ENCODE peak calls at places on chromosomes 2 and 18, in six cellular contexts. O is SK-N-SH; R is K562; Y is astrocyte; H is CD4-positive, CD25-positive, alpha-beta regulatory T cell; J is lower lobe of right lung. X is an unnamed sample. For H3K36me3, the result is how much of the 10 kb centered on the place peaks cover.

GRCh38 chr2:88875749-88876148 is 184.3 kb downstream of the RPIA start:
- DNase-seq in O (no peak), R (no peak), Y (no peak), H (no peak), J (no peak), X (no peak)

GRCh38 chr2:201696151-201696659 is 2.2 kb downstream of the MPP4 start:
- DNase-seq in O (no peak), R (no peak), Y (peak), H (no peak), J (no peak), X (no peak)

GRCh38 chr2:172970660-172971059 is 105.0 kb upstream of the MAP3K20 start:
- DNase-seq in O (no peak), R (no peak), Y (no peak), H (peak), J (no peak), X (no peak)

GRCh38 chr2:101827246-101827645 is 129.7 kb downstream of the MAP4K4 start:
- DNase-seq in O (no peak), R (peak), Y (peak), H (no peak), J (no peak), X (no peak)

GRCh38 chr2:189363559-189363958 is 77.7 kb upstream of the WDR75 start:
- DNase-seq in O (no peak), R (no peak), Y (peak), H (no peak), J (no peak), X (no peak)

GRCh38 chr18:25898965-25899364 is 191.4 kb downstream of the SS18 start:
- DNase-seq in O (peak), R (no peak), Y (no peak), H (no peak), J (no peak), X (no peak)

GRCh38 chr2:204004912-204005311 is 68.3 kb downstream of the ICOS start:
- DNase-seq in O (no peak), R (no peak), Y (no peak), H (no peak), J (no peak), X (no peak)

GRCh38 chr2:160087854-160088745 is 25.7 kb upstream of the PLA2R1 start:
- DNase-seq in O (no peak), R (peak), Y (no peak), H (no peak), J (no peak), X (no peak)

GRCh38 chr2:56505885-56506284 is 322.1 kb downstream of the CCDC85A start:
- DNase-seq in O (no peak), R (no peak), Y (no peak), H (no peak), J (no peak), X (no peak)

GRCh38 chr2:162244559-162245031 is 1.4 kb upstream of the FAP start:
- DNase-seq in O (no peak), R (no peak), Y (peak), H (no peak), J (peak), X (no peak)

GRCh38 chr18:74899554-74899953 is 301.9 kb downstream of the ZNF407 start:
- DNase-seq in O (no peak), R (peak), Y (no peak), H (no peak), J (peak), X (no peak)

GRCh38 chr2:210955591-210955990 is 399.2 kb downstream of the CPS1 start:
- DNase-seq in O (no peak), R (no peak), Y (peak), H (no peak), J (no peak), X (no peak)

GRCh38 chr2:151614606-151615306 is 119.5 kb downstream of the NEB start:
- DNase-seq in O (no peak), R (peak), Y (no peak), H (no peak), J (no peak), X (no peak)

GRCh38 chr2:178006710-178007109 is 65.9 kb downstream of the PDE11A start:
- DNase-seq in O (no peak), R (no peak), Y (peak), H (no peak), J (no peak), X (no peak)

GRCh38 chr2:220781622-220782241 is 790.4 kb downstream of the EPHA4 start:
- DNase-seq in O (no peak), R (no peak), Y (no peak), H (no peak), J (no peak), X (no peak)

GRCh38 chr2:33136056-33136455 is 189.3 kb downstream of the LTBP1 start:
- DNase-seq in O (no peak), R (no peak), Y (no peak), H (no peak), J (no peak), X (no peak)

GRCh38 chr2:16851131-16851530 is 185.5 kb upstream of the CYRIA start:
- DNase-seq in O (no peak), R (no peak), Y (no peak), H (no peak), J (no peak), X (no peak)

GRCh38 chr2:144508162-144508765 is 11.7 kb downstream of the ZEB2 start:
- DNase-seq in O (no peak), R (peak), Y (no peak), H (no peak), J (no peak), X (no peak)

GRCh38 chr2:32418777-32419176 is 62.0 kb downstream of the BIRC6 start:
- DNase-seq in O (no peak), R (no peak), Y (peak), H (no peak), J (no peak), X (no peak)

GRCh38 chr18:610214-610928 is 13.6 kb downstream of the CLUL1 start:
- DNase-seq in O (no peak), R (no peak), Y (no peak), H (no peak), J (no peak), X (no peak)
- H3K36me3 ChIP-seq in O (under half), R (under half), Y (under half), H (under half), J (under half), X (under half)

DNA sequence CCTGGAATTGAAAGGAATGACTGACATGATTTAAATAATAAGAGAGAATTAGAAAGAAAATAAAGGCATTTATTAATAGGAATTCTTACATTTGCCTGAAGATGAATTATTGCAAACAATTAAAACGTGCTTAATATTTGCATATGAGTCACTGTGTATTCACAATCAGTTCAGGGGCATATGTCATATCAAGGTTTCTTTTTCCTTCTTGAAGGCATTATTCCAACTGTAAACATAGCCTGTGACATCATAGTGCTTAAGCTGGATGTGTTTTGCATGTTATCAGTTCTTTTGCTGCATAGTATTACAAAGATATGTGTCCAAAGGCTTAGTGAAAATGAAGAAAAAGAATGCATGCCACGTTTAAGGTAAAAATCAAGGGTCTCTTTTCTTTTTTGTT is 80.8 kb downstream of the MEIS1 start:
- DNase-seq in O (no peak), R (peak), Y (peak), H (no peak), J (no peak), X (no peak)
- H3K36me3 ChIP-seq in O (half or more), R (under half), Y (under half), H (under half), J (under half), X (under half)

GRCh38 chr2:149572102-149572953 is 15.2 kb downstream of the MMADHC start:
- DNase-seq in O (no peak), R (no peak), Y (no peak), H (no peak), J (no peak), X (no peak)

GRCh38 chr2:149575277-149575676 is 12.3 kb downstream of the MMADHC start:
- DNase-seq in O (no peak), R (no peak), Y (no peak), H (no peak), J (no peak), X (no peak)

GRCh38 chr2:149575742-149576141 is 11.8 kb downstream of the MMADHC start:
- DNase-seq in O (no peak), R (no peak), Y (no peak), H (no peak), J (no peak), X (no peak)

GRCh38 chr2:149577269-149577668 is 10.3 kb downstream of the MMADHC start:
- DNase-seq in O (no peak), R (no peak), Y (no peak), H (no peak), J (no peak), X (no peak)

DNA sequence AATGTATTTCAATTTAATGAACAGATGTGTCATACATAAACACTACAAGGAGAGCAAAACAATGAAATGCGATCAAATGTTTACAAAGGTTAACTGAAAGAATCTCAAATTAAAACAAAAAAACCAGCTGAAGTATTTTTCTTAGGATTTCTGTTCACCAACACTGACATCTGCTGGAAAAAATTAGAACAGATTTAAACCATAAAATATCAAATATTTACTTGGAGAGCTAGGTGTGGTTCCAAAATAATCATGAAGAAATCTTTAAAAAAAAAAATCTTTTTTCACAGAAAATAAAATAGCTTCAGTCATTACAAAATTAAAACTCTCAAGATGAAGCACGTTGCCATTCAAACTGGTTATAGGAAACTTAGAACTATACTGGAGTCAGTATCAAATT is 13.8 kb downstream of the MMADHC start:
- DNase-seq in O (no peak), R (no peak), Y (no peak), H (no peak), J (no peak), X (no peak)
- H3K36me3 ChIP-seq in O (half or more), R (half or more), Y (half or more), H (half or more), J (half or more), X (under half)

GRCh38 chr2:213020268-213020667 is 131.1 kb downstream of the IKZF2 start:
- DNase-seq in O (no peak), R (no peak), Y (no peak), H (no peak), J (no peak), X (no peak)

GRCh38 chr2:213017404-213017803 is 134.0 kb downstream of the IKZF2 start:
- DNase-seq in O (no peak), R (no peak), Y (no peak), H (no peak), J (no peak), X (no peak)

GRCh38 chr2:213016984-213017351 is 134.4 kb downstream of the IKZF2 start:
- DNase-seq in O (no peak), R (no peak), Y (peak), H (no peak), J (no peak), X (no peak)

GRCh38 chr2:213018340-213018901 is 133.0 kb downstream of the IKZF2 start:
- DNase-seq in O (no peak), R (no peak), Y (no peak), H (no peak), J (no peak), X (no peak)

GRCh38 chr2:213019368-213019767 is 132.0 kb downstream of the IKZF2 start:
- DNase-seq in O (no peak), R (no peak), Y (no peak), H (no peak), J (no peak), X (no peak)
- H3K36me3 ChIP-seq in O (under half), R (under half), Y (under half), H (under half), J (under half), X (under half)

DNA sequence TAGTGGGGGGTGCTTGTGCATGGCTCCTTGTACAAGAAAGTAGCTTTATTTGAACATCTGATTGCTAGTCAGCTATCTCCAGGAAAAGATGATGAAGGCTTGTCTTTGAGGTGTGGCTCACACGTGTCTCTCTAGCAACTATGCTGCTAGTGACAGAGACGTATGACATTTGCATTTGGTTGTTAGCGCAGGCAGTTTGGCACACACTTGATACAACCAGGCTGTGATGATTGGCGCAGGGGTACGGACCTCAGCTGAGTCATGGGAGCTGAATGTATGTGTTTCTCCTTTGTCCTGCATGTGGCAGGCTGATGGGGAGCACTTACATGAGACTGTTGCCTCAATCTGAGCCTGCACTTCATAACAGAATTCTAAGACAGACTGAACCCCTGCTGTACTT is 29.6 kb downstream of the PTCD3 start:
- DNase-seq in O (no peak), R (no peak), Y (no peak), H (no peak), J (no peak), X (no peak)
- H3K36me3 ChIP-seq in O (half or more), R (half or more), Y (half or more), H (half or more), J (half or more), X (under half)

GRCh38 chr18:51078026-51078425 is 48.0 kb downstream of the SMAD4 start:
- DNase-seq in O (no peak), R (no peak), Y (no peak), H (no peak), J (no peak), X (no peak)

GRCh38 chr18:51076503-51076902 is 46.5 kb downstream of the SMAD4 start:
- DNase-seq in O (no peak), R (no peak), Y (no peak), H (no peak), J (no peak), X (no peak)

GRCh38 chr18:51072586-51073303 is 42.7 kb downstream of the SMAD4 start:
- DNase-seq in O (no peak), R (no peak), Y (no peak), H (no peak), J (no peak), X (no peak)

GRCh38 chr18:51077217-51077616 is 47.2 kb downstream of the SMAD4 start:
- DNase-seq in O (no peak), R (no peak), Y (peak), H (no peak), J (no peak), X (no peak)

DNA sequence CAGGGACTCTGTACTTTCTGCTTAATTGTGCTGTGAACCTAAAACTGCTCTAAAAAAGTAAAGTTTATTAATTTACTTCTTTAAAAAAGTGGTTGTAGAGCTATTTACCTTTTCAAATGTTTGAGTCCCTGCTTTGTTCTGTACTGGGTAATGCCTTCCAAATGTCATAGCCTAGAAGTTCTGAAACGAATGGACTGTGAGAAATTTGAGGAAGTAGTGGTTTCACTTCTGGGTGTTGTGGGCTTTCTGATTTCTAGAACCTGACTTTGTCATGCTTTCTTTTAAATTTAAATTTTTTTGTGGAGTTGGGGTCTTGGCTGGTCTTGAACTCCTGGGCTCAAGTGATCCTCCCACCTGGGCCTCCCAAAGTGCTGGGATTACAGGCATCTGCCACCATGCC is 44.6 kb downstream of the SMAD4 start:
- DNase-seq in O (no peak), R (no peak), Y (no peak), H (no peak), J (no peak), X (peak)
- H3K36me3 ChIP-seq in O (half or more), R (half or more), Y (under half), H (half or more), J (half or more), X (under half)

GRCh38 chr18:62842898-62843297 is 127.6 kb downstream of the PHLPP1 start:
- DNase-seq in O (no peak), R (no peak), Y (no peak), H (no peak), J (no peak), X (no peak)
- H3K36me3 ChIP-seq in O (under half), R (under half), Y (under half), H (under half), J (under half), X (under half)